ENCODE peak calls at places on chromosomes 6 and 20, in eight cellular contexts. One of them, this sample, is unnamed.

GRCh38 chr6:139580592-139581484 is 206.4 kb upstream of the CITED2 start:
- DNase-seq in astrocyte: no peak
- DNase-seq in suprapubic skin: no peak
- DNase-seq in PC-3: no peak
- DNase-seq in left ventricle myocardium inferior: no peak
- DNase-seq in epithelial cell of prostate: no peak
- DNase-seq in substantia nigra: no peak
- DNase-seq in uterus: no peak
- DNase-seq in this sample: no peak

GRCh38 chr6:136294621-136295020 is 5.0 kb upstream of the BCLAF1 start:
- DNase-seq in astrocyte: no peak
- DNase-seq in suprapubic skin: no peak
- DNase-seq in PC-3: no peak
- DNase-seq in left ventricle myocardium inferior: no peak
- DNase-seq in epithelial cell of prostate: no peak
- DNase-seq in substantia nigra: no peak
- DNase-seq in uterus: no peak
- DNase-seq in this sample: no peak

GRCh38 chr6:53504438-53505030 is 40.4 kb downstream of the GCLC start:
- DNase-seq in astrocyte: no peak
- DNase-seq in suprapubic skin: no peak
- DNase-seq in PC-3: no peak
- DNase-seq in left ventricle myocardium inferior: no peak
- DNase-seq in epithelial cell of prostate: no peak
- DNase-seq in substantia nigra: no peak
- DNase-seq in uterus: no peak
- DNase-seq in this sample: no peak

GRCh38 chr20:20824924-20825584 is 112.6 kb upstream of the RALGAPA2 start:
- DNase-seq in astrocyte: no peak
- DNase-seq in suprapubic skin: no peak
- DNase-seq in PC-3: peak
- DNase-seq in left ventricle myocardium inferior: peak
- DNase-seq in epithelial cell of prostate: no peak
- DNase-seq in substantia nigra: peak
- DNase-seq in uterus: peak
- DNase-seq in this sample: no peak

GRCh38 chr6:111592726-111593515 is 12.8 kb downstream of the TRAF3IP2 start:
- DNase-seq in astrocyte: no peak
- DNase-seq in suprapubic skin: no peak
- DNase-seq in PC-3: no peak
- DNase-seq in left ventricle myocardium inferior: no peak
- DNase-seq in epithelial cell of prostate: no peak
- DNase-seq in substantia nigra: no peak
- DNase-seq in uterus: no peak
- DNase-seq in this sample: no peak

GRCh38 chr6:84498905-84499304 is 265.5 kb downstream of the TBX18 start:
- DNase-seq in astrocyte: no peak
- DNase-seq in suprapubic skin: no peak
- DNase-seq in PC-3: no peak
- DNase-seq in left ventricle myocardium inferior: no peak
- DNase-seq in epithelial cell of prostate: no peak
- DNase-seq in substantia nigra: no peak
- DNase-seq in uterus: no peak
- DNase-seq in this sample: no peak

GRCh38 chr6:27370391-27370790 is 18.2 kb upstream of the ZNF391 start:
- DNase-seq in astrocyte: no peak
- DNase-seq in suprapubic skin: no peak
- DNase-seq in PC-3: no peak
- DNase-seq in left ventricle myocardium inferior: no peak
- DNase-seq in epithelial cell of prostate: no peak
- DNase-seq in substantia nigra: no peak
- DNase-seq in uterus: no peak
- DNase-seq in this sample: no peak

GRCh38 chr6:144657691-144658090 is 372.6 kb downstream of the UTRN start:
- DNase-seq in astrocyte: no peak
- DNase-seq in suprapubic skin: no peak
- DNase-seq in PC-3: no peak
- DNase-seq in left ventricle myocardium inferior: no peak
- DNase-seq in epithelial cell of prostate: no peak
- DNase-seq in substantia nigra: no peak
- DNase-seq in uterus: no peak
- DNase-seq in this sample: no peak

GRCh38 chr20:34022154-34022842 is 28.6 kb downstream of the RALY start:
- DNase-seq in astrocyte: no peak
- DNase-seq in suprapubic skin: no peak
- DNase-seq in PC-3: peak
- DNase-seq in left ventricle myocardium inferior: no peak
- DNase-seq in epithelial cell of prostate: no peak
- DNase-seq in substantia nigra: no peak
- DNase-seq in uterus: no peak
- DNase-seq in this sample: no peak

GRCh38 chr20:50646483-50646996 is 44.8 kb downstream of the RIPOR3 start:
- DNase-seq in astrocyte: peak
- DNase-seq in suprapubic skin: no peak
- DNase-seq in PC-3: peak
- DNase-seq in left ventricle myocardium inferior: no peak
- DNase-seq in epithelial cell of prostate: no peak
- DNase-seq in substantia nigra: no peak
- DNase-seq in uterus: no peak
- DNase-seq in this sample: peak
- H3K27ac ChIP-seq in astrocyte: no peak
- H3K27ac ChIP-seq in suprapubic skin: peak
- H3K27ac ChIP-seq in PC-3: peak
- H3K27ac ChIP-seq in left ventricle myocardium inferior: peak
- H3K27ac ChIP-seq in epithelial cell of prostate: peak
- H3K27ac ChIP-seq in substantia nigra: no peak
- H3K27ac ChIP-seq in uterus: peak
- H3K27ac ChIP-seq in this sample: peak

DNA sequence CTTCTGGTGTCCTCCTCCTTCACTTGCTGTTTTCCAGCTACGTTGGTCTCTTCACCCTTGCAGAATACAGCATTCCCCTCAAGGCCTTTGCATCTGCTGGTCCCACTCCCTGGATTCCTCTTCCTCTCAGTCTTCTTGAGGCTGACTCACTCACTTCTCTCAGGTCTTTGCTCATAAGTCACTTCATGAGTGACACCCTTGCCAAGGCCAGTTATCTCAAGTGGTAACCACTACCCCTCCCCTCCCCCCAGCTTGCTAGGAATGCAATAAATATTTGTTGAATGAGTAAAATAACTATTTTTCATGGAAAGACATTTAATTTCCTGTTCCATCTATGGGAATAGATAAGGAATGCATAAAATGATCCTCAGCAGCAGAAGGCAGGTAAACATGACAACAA is 131.7 kb downstream of the PLCB4 start:
- DNase-seq in astrocyte: peak
- DNase-seq in suprapubic skin: no peak
- DNase-seq in PC-3: peak
- DNase-seq in left ventricle myocardium inferior: no peak
- DNase-seq in epithelial cell of prostate: no peak
- DNase-seq in substantia nigra: no peak
- DNase-seq in uterus: no peak
- DNase-seq in this sample: no peak
- H3K27ac ChIP-seq in astrocyte: no peak
- H3K27ac ChIP-seq in suprapubic skin: no peak
- H3K27ac ChIP-seq in PC-3: peak
- H3K27ac ChIP-seq in left ventricle myocardium inferior: no peak
- H3K27ac ChIP-seq in epithelial cell of prostate: no peak
- H3K27ac ChIP-seq in substantia nigra: no peak
- H3K27ac ChIP-seq in uterus: no peak
- H3K27ac ChIP-seq in this sample: no peak

GRCh38 chr6:163394659-163395058 is 19.9 kb upstream of the QKI start:
- DNase-seq in astrocyte: no peak
- DNase-seq in suprapubic skin: no peak
- DNase-seq in PC-3: no peak
- DNase-seq in left ventricle myocardium inferior: no peak
- DNase-seq in epithelial cell of prostate: no peak
- DNase-seq in substantia nigra: no peak
- DNase-seq in uterus: no peak
- DNase-seq in this sample: no peak
- H3K27ac ChIP-seq in astrocyte: no peak
- H3K27ac ChIP-seq in suprapubic skin: no peak
- H3K27ac ChIP-seq in PC-3: no peak
- H3K27ac ChIP-seq in left ventricle myocardium inferior: peak
- H3K27ac ChIP-seq in epithelial cell of prostate: no peak
- H3K27ac ChIP-seq in substantia nigra: no peak
- H3K27ac ChIP-seq in uterus: no peak
- H3K27ac ChIP-seq in this sample: no peak

GRCh38 chr20:47795214-47795667 is 10.0 kb upstream of the SULF2 start:
- DNase-seq in astrocyte: peak
- DNase-seq in suprapubic skin: no peak
- DNase-seq in PC-3: peak
- DNase-seq in left ventricle myocardium inferior: peak
- DNase-seq in epithelial cell of prostate: peak
- DNase-seq in substantia nigra: no peak
- DNase-seq in uterus: peak
- DNase-seq in this sample: no peak
- H3K27ac ChIP-seq in astrocyte: no peak
- H3K27ac ChIP-seq in suprapubic skin: no peak
- H3K27ac ChIP-seq in PC-3: peak
- H3K27ac ChIP-seq in left ventricle myocardium inferior: no peak
- H3K27ac ChIP-seq in epithelial cell of prostate: peak
- H3K27ac ChIP-seq in substantia nigra: no peak
- H3K27ac ChIP-seq in uterus: no peak
- H3K27ac ChIP-seq in this sample: no peak